ENCODE peak calls at places on chromosomes 4 and X, in nine cellular contexts. B is heart left ventricle, R is cardiac muscle cell, A is mesenchymal stem cell, O is psoas muscle, H is heart right ventricle, P is tibial nerve, U is transverse colon, L is tibial artery. Z is an unnamed sample.

GRCh38 chr4:42673084-42673429 is 16.2 kb upstream of the ATP8A1 start:
- DNase-seq in P (no peak), U (no peak), H (peak; percentile 33), L (no peak), R (peak; percentile 54), O (peak; percentile 27), A (peak; percentile 24), B (peak; percentile 28), Z (peak; percentile 56)

GRCh38 chr4:54683616-54684346 is 26.0 kb downstream of the KIT start:
- DNase-seq in B (peak; percentile 25), P (no peak), O (no peak), H (no peak), R (peak; percentile 32), A (peak; percentile 14), L (no peak), U (no peak), Z (peak; percentile 64)

GRCh38 chrX:7109838-7110793 is 37.4 kb upstream of the STS start:
- DNase-seq in L (no peak), R (no peak), A (no peak), U (no peak), B (no peak), P (no peak), H (no peak), O (no peak), Z (no peak)

GRCh38 chr4:159366966-159367365 is 264.1 kb downstream of the RAPGEF2 start:
- DNase-seq in A (no peak), R (no peak), H (peak; percentile 30), P (no peak), O (no peak), U (no peak), L (no peak), B (peak; percentile 32), Z (no peak)

GRCh38 chr4:186037692-186038658 is 31.0 kb upstream of the TLR3 start:
- DNase-seq in U (peak; percentile 39), P (no peak), L (no peak), O (no peak), A (peak; percentile 73), R (peak; percentile 91), B (peak; percentile 68), H (peak; percentile 73), Z (no peak)

GRCh38 chr4:101304916-101305315 is 42.4 kb downstream of the PPP3CA start:
- DNase-seq in R (peak; percentile 39), H (no peak), B (no peak), U (no peak), A (peak; percentile 76), L (no peak), O (no peak), P (no peak), Z (no peak)

GRCh38 chr4:98262431-98262830 is 1.2 kb downstream of the RAP1GDS1 start:
- DNase-seq in A (no peak), O (no peak), L (no peak), H (no peak), U (no peak), B (no peak), R (peak; percentile 12), P (no peak), Z (no peak)

GRCh38 chr4:97548943-97549583 is 594.2 kb downstream of the STPG2 start:
- DNase-seq in R (no peak), L (no peak), B (no peak), U (no peak), A (no peak), H (no peak), P (no peak), O (no peak), Z (no peak)

GRCh38 chr4:81562093-81562492 is 90.4 kb upstream of the RASGEF1B start:
- DNase-seq in L (no peak), O (no peak), U (no peak), B (no peak), A (no peak), P (no peak), R (no peak), H (no peak), Z (no peak)

GRCh38 chr4:87806520-87806919 is 7.2 kb downstream of the IBSP start:
- DNase-seq in P (no peak), O (no peak), A (no peak), R (peak; percentile 36), L (no peak), H (no peak), U (no peak), B (no peak), Z (no peak)

GRCh38 chr4:141642711-141643110 is 6.3 kb downstream of the IL15 start:
- DNase-seq in U (no peak), R (no peak), B (no peak), A (no peak), P (no peak), H (no peak), L (no peak), O (no peak), Z (no peak)

GRCh38 chrX:48715876-48716502 is 19.5 kb downstream of the SUV39H1 start:
- DNase-seq in U (no peak), O (no peak), B (no peak), L (no peak), H (no peak), P (no peak), A (no peak), R (no peak), Z (no peak)

GRCh38 chr4:1571986-1572385 is 112.1 kb downstream of the FAM53A start:
- DNase-seq in B (no peak), H (no peak), P (no peak), A (no peak), L (no peak), U (no peak), O (no peak), R (no peak), Z (peak; percentile 32)

GRCh38 chrX:130018143-130018542 is 35.7 kb downstream of the BCORL1 start:
- DNase-seq in H (no peak), B (no peak), A (no peak), R (no peak), O (no peak), U (no peak), L (no peak), P (no peak), Z (no peak)

GRCh38 chrX:79572566-79572965 is 205.4 kb upstream of the ITM2A start:
- DNase-seq in A (no peak), B (no peak), U (no peak), P (no peak), L (no peak), H (no peak), R (no peak), O (no peak), Z (no peak)

GRCh38 chrX:1554469-1555210 is 17.7 kb upstream of the P2RY8 start:
- DNase-seq in U (no peak), H (no peak), A (no peak), P (no peak), B (no peak), O (no peak), L (no peak), R (no peak), Z (no peak)

GRCh38 chr4:142840516-142841123 is 5.5 kb downstream of the INPP4B start:
- DNase-seq in L (no peak), R (peak; percentile 69), B (no peak), U (no peak), P (no peak), O (no peak), H (no peak), A (peak; percentile 37), Z (no peak)

GRCh38 chr4:5030152-5030668 is 11.0 kb upstream of the CYTL1 start:
- DNase-seq in P (no peak), L (no peak), O (no peak), U (no peak), R (no peak), B (no peak), H (no peak), A (no peak), Z (no peak)

GRCh38 chr4:3436048-3436797 is 5.5 kb upstream of the HGFAC start:
- DNase-seq in H (no peak), L (no peak), P (no peak), B (no peak), R (no peak), U (no peak), A (no peak), O (no peak), Z (peak; percentile 57)
- H3K27ac ChIP-seq in H (no peak overlapping the region), L (peak overlapping the region; percentile 26), P (peak overlapping the region; percentile 20), B (no peak overlapping the region), R (no peak overlapping the region), U (no peak overlapping the region), A (peak overlapping the region; percentile 4), O (peak overlapping the region; percentile 69), Z (no peak overlapping the region)

DNA sequence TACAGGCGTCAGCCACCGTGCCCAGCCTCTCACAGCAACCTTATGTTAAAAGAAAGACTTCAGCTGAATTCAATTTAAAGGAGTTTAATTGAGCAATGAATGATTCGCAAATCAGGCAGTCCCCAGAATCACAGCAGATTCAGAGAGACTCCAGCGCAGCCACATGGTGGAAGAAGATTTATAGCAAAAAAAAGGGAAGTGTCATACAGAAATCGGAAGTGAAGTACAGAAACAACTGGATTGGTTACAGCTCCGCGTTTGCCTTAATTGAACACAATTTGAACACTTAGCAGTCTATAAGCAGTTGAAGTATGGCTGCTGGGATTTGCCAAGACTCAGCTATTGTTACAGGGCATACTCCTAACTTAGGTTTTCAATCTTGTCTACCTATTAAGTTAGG is 19.8 kb downstream of the CENPVL3 start:
- DNase-seq in A (no peak), O (no peak), R (no peak), U (no peak), B (no peak), P (no peak), H (no peak), L (no peak), Z (no peak)
- H3K4me3 ChIP-seq in A (no peak overlapping the region), O (no peak overlapping the region), R (no peak overlapping the region), U (no peak overlapping the region), B (no peak overlapping the region), P (no peak overlapping the region), H (no peak overlapping the region), L (no peak overlapping the region), Z (no peak overlapping the region)

GRCh38 chrX:30800901-30801300 is 88.2 kb downstream of the TAB3 start:
- DNase-seq in H (no peak), O (no peak), L (no peak), R (no peak), A (no peak), P (no peak), B (no peak), U (no peak), Z (no peak)
- H3K9me3 ChIP-seq in H (no peaks in the 10 kb centered on the region), O (no peaks in the 10 kb centered on the region), L (peaks cover 8% of the 10 kb centered on the region), R (no peaks in the 10 kb centered on the region), A (peaks cover 60% of the 10 kb centered on the region), P (no peaks in the 10 kb centered on the region), B (no peaks in the 10 kb centered on the region), U (no peaks in the 10 kb centered on the region), Z (no peaks in the 10 kb centered on the region)

GRCh38 chrX:107683931-107684330 is 55.6 kb downstream of the PRPS1 start:
- DNase-seq in B (no peak), P (no peak), R (no peak), A (no peak), U (no peak), O (no peak), L (no peak), H (no peak), Z (no peak)

GRCh38 chrX:107686792-107687191 is 58.5 kb downstream of the PRPS1 start:
- DNase-seq in R (peak; percentile 25), L (no peak), P (no peak), H (no peak), B (no peak), O (no peak), U (no peak), A (peak; percentile 40), Z (no peak)

GRCh38 chrX:107684956-107685385 is 56.7 kb downstream of the PRPS1 start:
- DNase-seq in U (peak; percentile 60), P (peak; percentile 63), R (peak; percentile 90), A (peak; percentile 67), B (peak; percentile 69), O (peak; percentile 64), H (peak; percentile 48), L (peak; percentile 86), Z (peak; percentile 84)

GRCh38 chrX:107686026-107686425 is 57.7 kb downstream of the PRPS1 start:
- DNase-seq in U (no peak), O (no peak), A (no peak), H (no peak), B (no peak), P (no peak), R (no peak), L (no peak), Z (no peak)

GRCh38 chrX:107683124-107683895 is 55.0 kb downstream of the PRPS1 start:
- DNase-seq in U (peak; percentile 16), R (peak; percentile 61), A (peak; percentile 90), L (peak; percentile 70), B (no peak), O (peak; percentile 27), H (no peak), P (no peak), Z (no peak)
- H3K27ac ChIP-seq in U (peak overlapping the region; percentile 65), R (peak overlapping the region; percentile 66), A (no peak overlapping the region), L (peak overlapping the region; percentile 57), B (peak overlapping the region; percentile 60), O (no peak overlapping the region), H (peak overlapping the region; percentile 12), P (peak overlapping the region; percentile 99), Z (peak overlapping the region; percentile 89)

Z was measured in right cardiac atrium.